ENCODE peak calls at places on chromosomes 2 and 18, in ten cellular contexts. One of them, this sample, is unnamed.

GRCh38 chr18:68791801-68792200 is 6.1 kb upstream of the CCDC102B start:
- DNase-seq in OCI-LY7: no peak
- DNase-seq in stimulated activated CD4-positive, alpha-beta T cell treated with anti-CD3 and anti-CD28 coated beads, Interleukin-12 subunit alpha, Interleukin-12 subunit beta, amount 100 ng/mL, for 4 hours: no peak
- DNase-seq in activated T-helper 1 cell treated with anti-CD3 and anti-CD28 coated beads, Interleukin-12 subunit alpha, Interleukin-12 subunit beta, Interleukin-2, Interleukin-4 antibody, amounts not matched to agents 30 ng/mL and 10 ng/mL and 1 ng/mL, durations not matched to agents 14 hours and 24 hours and 36 hours: no peak
- DNase-seq in GM12865: no peak
- DNase-seq in pons: no peak
- DNase-seq in Daoy: no peak
- DNase-seq in T-helper 9 cell: no peak
- DNase-seq in MCF 10A: no peak
- DNase-seq in retina: no peak
- DNase-seq in this sample: no peak

GRCh38 chr2:54572262-54572635 is 116.1 kb downstream of the SPTBN1 start:
- DNase-seq in OCI-LY7: no peak
- DNase-seq in stimulated activated CD4-positive, alpha-beta T cell treated with anti-CD3 and anti-CD28 coated beads, Interleukin-12 subunit alpha, Interleukin-12 subunit beta, amount 100 ng/mL, for 4 hours: no peak
- DNase-seq in activated T-helper 1 cell treated with anti-CD3 and anti-CD28 coated beads, Interleukin-12 subunit alpha, Interleukin-12 subunit beta, Interleukin-2, Interleukin-4 antibody, amounts not matched to agents 30 ng/mL and 10 ng/mL and 1 ng/mL, durations not matched to agents 14 hours and 24 hours and 36 hours: no peak
- DNase-seq in GM12865: peak
- DNase-seq in pons: no peak
- DNase-seq in Daoy: peak
- DNase-seq in T-helper 9 cell: no peak
- DNase-seq in MCF 10A: peak
- DNase-seq in retina: no peak
- DNase-seq in this sample: no peak

GRCh38 chr2:108330971-108331370 is 42.3 kb downstream of the SULT1C2 start:
- DNase-seq in OCI-LY7: no peak
- DNase-seq in stimulated activated CD4-positive, alpha-beta T cell treated with anti-CD3 and anti-CD28 coated beads, Interleukin-12 subunit alpha, Interleukin-12 subunit beta, amount 100 ng/mL, for 4 hours: no peak
- DNase-seq in activated T-helper 1 cell treated with anti-CD3 and anti-CD28 coated beads, Interleukin-12 subunit alpha, Interleukin-12 subunit beta, Interleukin-2, Interleukin-4 antibody, amounts not matched to agents 30 ng/mL and 10 ng/mL and 1 ng/mL, durations not matched to agents 14 hours and 24 hours and 36 hours: no peak
- DNase-seq in GM12865: no peak
- DNase-seq in pons: no peak
- DNase-seq in Daoy: no peak
- DNase-seq in T-helper 9 cell: no peak
- DNase-seq in MCF 10A: no peak
- DNase-seq in retina: no peak
- DNase-seq in this sample: no peak

GRCh38 chr2:15842771-15843666 is 97.3 kb upstream of the MYCN start:
- DNase-seq in OCI-LY7: no peak
- DNase-seq in stimulated activated CD4-positive, alpha-beta T cell treated with anti-CD3 and anti-CD28 coated beads, Interleukin-12 subunit alpha, Interleukin-12 subunit beta, amount 100 ng/mL, for 4 hours: no peak
- DNase-seq in activated T-helper 1 cell treated with anti-CD3 and anti-CD28 coated beads, Interleukin-12 subunit alpha, Interleukin-12 subunit beta, Interleukin-2, Interleukin-4 antibody, amounts not matched to agents 30 ng/mL and 10 ng/mL and 1 ng/mL, durations not matched to agents 14 hours and 24 hours and 36 hours: no peak
- DNase-seq in GM12865: no peak
- DNase-seq in pons: no peak
- DNase-seq in Daoy: peak
- DNase-seq in T-helper 9 cell: no peak
- DNase-seq in MCF 10A: no peak
- DNase-seq in retina: peak
- DNase-seq in this sample: peak

GRCh38 chr2:222448806-222449205 is 24.5 kb downstream of the SGPP2 start:
- DNase-seq in OCI-LY7: no peak
- DNase-seq in stimulated activated CD4-positive, alpha-beta T cell treated with anti-CD3 and anti-CD28 coated beads, Interleukin-12 subunit alpha, Interleukin-12 subunit beta, amount 100 ng/mL, for 4 hours: no peak
- DNase-seq in activated T-helper 1 cell treated with anti-CD3 and anti-CD28 coated beads, Interleukin-12 subunit alpha, Interleukin-12 subunit beta, Interleukin-2, Interleukin-4 antibody, amounts not matched to agents 30 ng/mL and 10 ng/mL and 1 ng/mL, durations not matched to agents 14 hours and 24 hours and 36 hours: no peak
- DNase-seq in GM12865: no peak
- DNase-seq in pons: no peak
- DNase-seq in Daoy: peak
- DNase-seq in T-helper 9 cell: no peak
- DNase-seq in MCF 10A: peak
- DNase-seq in retina: no peak
- DNase-seq in this sample: peak

GRCh38 chr18:34767601-34768027 is 57.5 kb downstream of the DTNA start:
- DNase-seq in OCI-LY7: no peak
- DNase-seq in stimulated activated CD4-positive, alpha-beta T cell treated with anti-CD3 and anti-CD28 coated beads, Interleukin-12 subunit alpha, Interleukin-12 subunit beta, amount 100 ng/mL, for 4 hours: no peak
- DNase-seq in activated T-helper 1 cell treated with anti-CD3 and anti-CD28 coated beads, Interleukin-12 subunit alpha, Interleukin-12 subunit beta, Interleukin-2, Interleukin-4 antibody, amounts not matched to agents 30 ng/mL and 10 ng/mL and 1 ng/mL, durations not matched to agents 14 hours and 24 hours and 36 hours: no peak
- DNase-seq in GM12865: peak
- DNase-seq in pons: no peak
- DNase-seq in Daoy: peak
- DNase-seq in T-helper 9 cell: no peak
- DNase-seq in MCF 10A: peak
- DNase-seq in retina: no peak
- DNase-seq in this sample: no peak

GRCh38 chr2:20424300-20425290 is 22.3 kb upstream of the RHOB start:
- DNase-seq in OCI-LY7: peak
- DNase-seq in stimulated activated CD4-positive, alpha-beta T cell treated with anti-CD3 and anti-CD28 coated beads, Interleukin-12 subunit alpha, Interleukin-12 subunit beta, amount 100 ng/mL, for 4 hours: no peak
- DNase-seq in activated T-helper 1 cell treated with anti-CD3 and anti-CD28 coated beads, Interleukin-12 subunit alpha, Interleukin-12 subunit beta, Interleukin-2, Interleukin-4 antibody, amounts not matched to agents 30 ng/mL and 10 ng/mL and 1 ng/mL, durations not matched to agents 14 hours and 24 hours and 36 hours: no peak
- DNase-seq in GM12865: peak
- DNase-seq in pons: peak
- DNase-seq in Daoy: peak
- DNase-seq in T-helper 9 cell: no peak
- DNase-seq in MCF 10A: peak
- DNase-seq in retina: no peak
- DNase-seq in this sample: peak

GRCh38 chr2:224268441-224268840 is 133.5 kb downstream of the FAM124B start:
- DNase-seq in OCI-LY7: no peak
- DNase-seq in stimulated activated CD4-positive, alpha-beta T cell treated with anti-CD3 and anti-CD28 coated beads, Interleukin-12 subunit alpha, Interleukin-12 subunit beta, amount 100 ng/mL, for 4 hours: no peak
- DNase-seq in activated T-helper 1 cell treated with anti-CD3 and anti-CD28 coated beads, Interleukin-12 subunit alpha, Interleukin-12 subunit beta, Interleukin-2, Interleukin-4 antibody, amounts not matched to agents 30 ng/mL and 10 ng/mL and 1 ng/mL, durations not matched to agents 14 hours and 24 hours and 36 hours: no peak
- DNase-seq in GM12865: no peak
- DNase-seq in pons: no peak
- DNase-seq in Daoy: peak
- DNase-seq in T-helper 9 cell: no peak
- DNase-seq in MCF 10A: peak
- DNase-seq in retina: no peak
- DNase-seq in this sample: no peak

GRCh38 chr2:231890896-231891513 is 35.2 kb downstream of the NPPC start:
- DNase-seq in OCI-LY7: no peak
- DNase-seq in stimulated activated CD4-positive, alpha-beta T cell treated with anti-CD3 and anti-CD28 coated beads, Interleukin-12 subunit alpha, Interleukin-12 subunit beta, amount 100 ng/mL, for 4 hours: no peak
- DNase-seq in activated T-helper 1 cell treated with anti-CD3 and anti-CD28 coated beads, Interleukin-12 subunit alpha, Interleukin-12 subunit beta, Interleukin-2, Interleukin-4 antibody, amounts not matched to agents 30 ng/mL and 10 ng/mL and 1 ng/mL, durations not matched to agents 14 hours and 24 hours and 36 hours: no peak
- DNase-seq in GM12865: no peak
- DNase-seq in pons: no peak
- DNase-seq in Daoy: no peak
- DNase-seq in T-helper 9 cell: no peak
- DNase-seq in MCF 10A: peak
- DNase-seq in retina: no peak
- DNase-seq in this sample: no peak

GRCh38 chr2:26969089-26969844 is 1.2 kb upstream of the MAPRE3 start:
- DNase-seq in OCI-LY7: no peak
- DNase-seq in stimulated activated CD4-positive, alpha-beta T cell treated with anti-CD3 and anti-CD28 coated beads, Interleukin-12 subunit alpha, Interleukin-12 subunit beta, amount 100 ng/mL, for 4 hours: no peak
- DNase-seq in activated T-helper 1 cell treated with anti-CD3 and anti-CD28 coated beads, Interleukin-12 subunit alpha, Interleukin-12 subunit beta, Interleukin-2, Interleukin-4 antibody, amounts not matched to agents 30 ng/mL and 10 ng/mL and 1 ng/mL, durations not matched to agents 14 hours and 24 hours and 36 hours: no peak
- DNase-seq in GM12865: no peak
- DNase-seq in pons: no peak
- DNase-seq in Daoy: peak
- DNase-seq in T-helper 9 cell: no peak
- DNase-seq in MCF 10A: no peak
- DNase-seq in retina: no peak
- DNase-seq in this sample: no peak

GRCh38 chr2:23207871-23208270 is 177.1 kb upstream of the KLHL29 start:
- DNase-seq in OCI-LY7: no peak
- DNase-seq in stimulated activated CD4-positive, alpha-beta T cell treated with anti-CD3 and anti-CD28 coated beads, Interleukin-12 subunit alpha, Interleukin-12 subunit beta, amount 100 ng/mL, for 4 hours: no peak
- DNase-seq in activated T-helper 1 cell treated with anti-CD3 and anti-CD28 coated beads, Interleukin-12 subunit alpha, Interleukin-12 subunit beta, Interleukin-2, Interleukin-4 antibody, amounts not matched to agents 30 ng/mL and 10 ng/mL and 1 ng/mL, durations not matched to agents 14 hours and 24 hours and 36 hours: no peak
- DNase-seq in GM12865: no peak
- DNase-seq in pons: no peak
- DNase-seq in Daoy: no peak
- DNase-seq in T-helper 9 cell: no peak
- DNase-seq in MCF 10A: no peak
- DNase-seq in retina: no peak
- DNase-seq in this sample: no peak

GRCh38 chr2:173898178-173898668 is 67.0 kb downstream of the SP3 start:
- DNase-seq in OCI-LY7: peak
- DNase-seq in stimulated activated CD4-positive, alpha-beta T cell treated with anti-CD3 and anti-CD28 coated beads, Interleukin-12 subunit alpha, Interleukin-12 subunit beta, amount 100 ng/mL, for 4 hours: no peak
- DNase-seq in activated T-helper 1 cell treated with anti-CD3 and anti-CD28 coated beads, Interleukin-12 subunit alpha, Interleukin-12 subunit beta, Interleukin-2, Interleukin-4 antibody, amounts not matched to agents 30 ng/mL and 10 ng/mL and 1 ng/mL, durations not matched to agents 14 hours and 24 hours and 36 hours: no peak
- DNase-seq in GM12865: peak
- DNase-seq in pons: peak
- DNase-seq in Daoy: no peak
- DNase-seq in T-helper 9 cell: no peak
- DNase-seq in MCF 10A: no peak
- DNase-seq in retina: no peak
- DNase-seq in this sample: no peak

GRCh38 chr2:217897816-217898806 is 104.7 kb downstream of the TNS1 start:
- DNase-seq in OCI-LY7: no peak
- DNase-seq in stimulated activated CD4-positive, alpha-beta T cell treated with anti-CD3 and anti-CD28 coated beads, Interleukin-12 subunit alpha, Interleukin-12 subunit beta, amount 100 ng/mL, for 4 hours: no peak
- DNase-seq in activated T-helper 1 cell treated with anti-CD3 and anti-CD28 coated beads, Interleukin-12 subunit alpha, Interleukin-12 subunit beta, Interleukin-2, Interleukin-4 antibody, amounts not matched to agents 30 ng/mL and 10 ng/mL and 1 ng/mL, durations not matched to agents 14 hours and 24 hours and 36 hours: no peak
- DNase-seq in GM12865: no peak
- DNase-seq in pons: peak
- DNase-seq in Daoy: no peak
- DNase-seq in T-helper 9 cell: no peak
- DNase-seq in MCF 10A: no peak
- DNase-seq in retina: no peak
- DNase-seq in this sample: no peak

GRCh38 chr2:176553685-176554106 is 284.5 kb downstream of the MTX2 start:
- DNase-seq in OCI-LY7: peak
- DNase-seq in stimulated activated CD4-positive, alpha-beta T cell treated with anti-CD3 and anti-CD28 coated beads, Interleukin-12 subunit alpha, Interleukin-12 subunit beta, amount 100 ng/mL, for 4 hours: peak
- DNase-seq in activated T-helper 1 cell treated with anti-CD3 and anti-CD28 coated beads, Interleukin-12 subunit alpha, Interleukin-12 subunit beta, Interleukin-2, Interleukin-4 antibody, amounts not matched to agents 30 ng/mL and 10 ng/mL and 1 ng/mL, durations not matched to agents 14 hours and 24 hours and 36 hours: no peak
- DNase-seq in GM12865: peak
- DNase-seq in pons: peak
- DNase-seq in Daoy: peak
- DNase-seq in T-helper 9 cell: peak
- DNase-seq in MCF 10A: peak
- DNase-seq in retina: peak
- DNase-seq in this sample: peak

GRCh38 chr2:12424820-12425219 is 291.9 kb upstream of the TRIB2 start:
- DNase-seq in OCI-LY7: no peak
- DNase-seq in stimulated activated CD4-positive, alpha-beta T cell treated with anti-CD3 and anti-CD28 coated beads, Interleukin-12 subunit alpha, Interleukin-12 subunit beta, amount 100 ng/mL, for 4 hours: no peak
- DNase-seq in activated T-helper 1 cell treated with anti-CD3 and anti-CD28 coated beads, Interleukin-12 subunit alpha, Interleukin-12 subunit beta, Interleukin-2, Interleukin-4 antibody, amounts not matched to agents 30 ng/mL and 10 ng/mL and 1 ng/mL, durations not matched to agents 14 hours and 24 hours and 36 hours: no peak
- DNase-seq in GM12865: no peak
- DNase-seq in pons: peak
- DNase-seq in Daoy: no peak
- DNase-seq in T-helper 9 cell: no peak
- DNase-seq in MCF 10A: no peak
- DNase-seq in retina: no peak
- DNase-seq in this sample: no peak

GRCh38 chr2:88574445-88574844 is 52.8 kb downstream of the EIF2AK3 start:
- DNase-seq in OCI-LY7: no peak
- DNase-seq in stimulated activated CD4-positive, alpha-beta T cell treated with anti-CD3 and anti-CD28 coated beads, Interleukin-12 subunit alpha, Interleukin-12 subunit beta, amount 100 ng/mL, for 4 hours: no peak
- DNase-seq in activated T-helper 1 cell treated with anti-CD3 and anti-CD28 coated beads, Interleukin-12 subunit alpha, Interleukin-12 subunit beta, Interleukin-2, Interleukin-4 antibody, amounts not matched to agents 30 ng/mL and 10 ng/mL and 1 ng/mL, durations not matched to agents 14 hours and 24 hours and 36 hours: peak
- DNase-seq in GM12865: peak
- DNase-seq in pons: no peak
- DNase-seq in Daoy: no peak
- DNase-seq in T-helper 9 cell: no peak
- DNase-seq in MCF 10A: no peak
- DNase-seq in retina: no peak
- DNase-seq in this sample: no peak

GRCh38 chr2:197500503-197501179 is 462 bp downstream of the HSPE1 start:
- DNase-seq in OCI-LY7: peak
- DNase-seq in stimulated activated CD4-positive, alpha-beta T cell treated with anti-CD3 and anti-CD28 coated beads, Interleukin-12 subunit alpha, Interleukin-12 subunit beta, amount 100 ng/mL, for 4 hours: no peak
- DNase-seq in activated T-helper 1 cell treated with anti-CD3 and anti-CD28 coated beads, Interleukin-12 subunit alpha, Interleukin-12 subunit beta, Interleukin-2, Interleukin-4 antibody, amounts not matched to agents 30 ng/mL and 10 ng/mL and 1 ng/mL, durations not matched to agents 14 hours and 24 hours and 36 hours: no peak
- DNase-seq in GM12865: peak
- DNase-seq in pons: peak
- DNase-seq in Daoy: no peak
- DNase-seq in T-helper 9 cell: no peak
- DNase-seq in MCF 10A: peak
- DNase-seq in retina: no peak
- DNase-seq in this sample: no peak

GRCh38 chr2:2744958-2745715 is 414.1 kb upstream of the MYT1L start:
- DNase-seq in OCI-LY7: no peak
- DNase-seq in stimulated activated CD4-positive, alpha-beta T cell treated with anti-CD3 and anti-CD28 coated beads, Interleukin-12 subunit alpha, Interleukin-12 subunit beta, amount 100 ng/mL, for 4 hours: no peak
- DNase-seq in activated T-helper 1 cell treated with anti-CD3 and anti-CD28 coated beads, Interleukin-12 subunit alpha, Interleukin-12 subunit beta, Interleukin-2, Interleukin-4 antibody, amounts not matched to agents 30 ng/mL and 10 ng/mL and 1 ng/mL, durations not matched to agents 14 hours and 24 hours and 36 hours: no peak
- DNase-seq in GM12865: no peak
- DNase-seq in pons: no peak
- DNase-seq in Daoy: no peak
- DNase-seq in T-helper 9 cell: no peak
- DNase-seq in MCF 10A: no peak
- DNase-seq in retina: no peak
- DNase-seq in this sample: no peak

GRCh38 chr2:75153221-75153620 is 46.1 kb downstream of the TACR1 start:
- DNase-seq in OCI-LY7: no peak
- DNase-seq in stimulated activated CD4-positive, alpha-beta T cell treated with anti-CD3 and anti-CD28 coated beads, Interleukin-12 subunit alpha, Interleukin-12 subunit beta, amount 100 ng/mL, for 4 hours: no peak
- DNase-seq in activated T-helper 1 cell treated with anti-CD3 and anti-CD28 coated beads, Interleukin-12 subunit alpha, Interleukin-12 subunit beta, Interleukin-2, Interleukin-4 antibody, amounts not matched to agents 30 ng/mL and 10 ng/mL and 1 ng/mL, durations not matched to agents 14 hours and 24 hours and 36 hours: no peak
- DNase-seq in GM12865: no peak
- DNase-seq in pons: no peak
- DNase-seq in Daoy: no peak
- DNase-seq in T-helper 9 cell: no peak
- DNase-seq in MCF 10A: no peak
- DNase-seq in retina: no peak
- DNase-seq in this sample: no peak

GRCh38 chr2:108614043-108614435 is 79.8 kb downstream of the LIMS1 start:
- DNase-seq in OCI-LY7: no peak
- DNase-seq in stimulated activated CD4-positive, alpha-beta T cell treated with anti-CD3 and anti-CD28 coated beads, Interleukin-12 subunit alpha, Interleukin-12 subunit beta, amount 100 ng/mL, for 4 hours: no peak
- DNase-seq in activated T-helper 1 cell treated with anti-CD3 and anti-CD28 coated beads, Interleukin-12 subunit alpha, Interleukin-12 subunit beta, Interleukin-2, Interleukin-4 antibody, amounts not matched to agents 30 ng/mL and 10 ng/mL and 1 ng/mL, durations not matched to agents 14 hours and 24 hours and 36 hours: no peak
- DNase-seq in GM12865: no peak
- DNase-seq in pons: no peak
- DNase-seq in Daoy: no peak
- DNase-seq in T-helper 9 cell: no peak
- DNase-seq in MCF 10A: no peak
- DNase-seq in retina: no peak
- DNase-seq in this sample: no peak

GRCh38 chr2:134120160-134120717 is 133.6 kb upstream of the MGAT5 start:
- DNase-seq in OCI-LY7: no peak
- DNase-seq in stimulated activated CD4-positive, alpha-beta T cell treated with anti-CD3 and anti-CD28 coated beads, Interleukin-12 subunit alpha, Interleukin-12 subunit beta, amount 100 ng/mL, for 4 hours: no peak
- DNase-seq in activated T-helper 1 cell treated with anti-CD3 and anti-CD28 coated beads, Interleukin-12 subunit alpha, Interleukin-12 subunit beta, Interleukin-2, Interleukin-4 antibody, amounts not matched to agents 30 ng/mL and 10 ng/mL and 1 ng/mL, durations not matched to agents 14 hours and 24 hours and 36 hours: no peak
- DNase-seq in GM12865: peak
- DNase-seq in pons: no peak
- DNase-seq in Daoy: peak
- DNase-seq in T-helper 9 cell: peak
- DNase-seq in MCF 10A: no peak
- DNase-seq in retina: peak
- DNase-seq in this sample: peak

GRCh38 chr18:62329676-62330454 is 4.8 kb downstream of the TNFRSF11A start:
- DNase-seq in OCI-LY7: no peak
- DNase-seq in stimulated activated CD4-positive, alpha-beta T cell treated with anti-CD3 and anti-CD28 coated beads, Interleukin-12 subunit alpha, Interleukin-12 subunit beta, amount 100 ng/mL, for 4 hours: no peak
- DNase-seq in activated T-helper 1 cell treated with anti-CD3 and anti-CD28 coated beads, Interleukin-12 subunit alpha, Interleukin-12 subunit beta, Interleukin-2, Interleukin-4 antibody, amounts not matched to agents 30 ng/mL and 10 ng/mL and 1 ng/mL, durations not matched to agents 14 hours and 24 hours and 36 hours: no peak
- DNase-seq in GM12865: peak
- DNase-seq in pons: no peak
- DNase-seq in Daoy: peak
- DNase-seq in T-helper 9 cell: no peak
- DNase-seq in MCF 10A: peak
- DNase-seq in retina: no peak
- DNase-seq in this sample: no peak

GRCh38 chr2:16824472-16824871 is 158.8 kb upstream of the CYRIA start:
- DNase-seq in OCI-LY7: no peak
- DNase-seq in stimulated activated CD4-positive, alpha-beta T cell treated with anti-CD3 and anti-CD28 coated beads, Interleukin-12 subunit alpha, Interleukin-12 subunit beta, amount 100 ng/mL, for 4 hours: no peak
- DNase-seq in activated T-helper 1 cell treated with anti-CD3 and anti-CD28 coated beads, Interleukin-12 subunit alpha, Interleukin-12 subunit beta, Interleukin-2, Interleukin-4 antibody, amounts not matched to agents 30 ng/mL and 10 ng/mL and 1 ng/mL, durations not matched to agents 14 hours and 24 hours and 36 hours: no peak
- DNase-seq in GM12865: no peak
- DNase-seq in pons: no peak
- DNase-seq in Daoy: no peak
- DNase-seq in T-helper 9 cell: no peak
- DNase-seq in MCF 10A: peak
- DNase-seq in retina: no peak
- DNase-seq in this sample: no peak

GRCh38 chr2:37471994-37472393 is 127.6 kb downstream of the QPCT start:
- DNase-seq in OCI-LY7: no peak
- DNase-seq in stimulated activated CD4-positive, alpha-beta T cell treated with anti-CD3 and anti-CD28 coated beads, Interleukin-12 subunit alpha, Interleukin-12 subunit beta, amount 100 ng/mL, for 4 hours: no peak
- DNase-seq in activated T-helper 1 cell treated with anti-CD3 and anti-CD28 coated beads, Interleukin-12 subunit alpha, Interleukin-12 subunit beta, Interleukin-2, Interleukin-4 antibody, amounts not matched to agents 30 ng/mL and 10 ng/mL and 1 ng/mL, durations not matched to agents 14 hours and 24 hours and 36 hours: no peak
- DNase-seq in GM12865: no peak
- DNase-seq in pons: no peak
- DNase-seq in Daoy: peak
- DNase-seq in T-helper 9 cell: no peak
- DNase-seq in MCF 10A: peak
- DNase-seq in retina: no peak
- DNase-seq in this sample: no peak

GRCh38 chr2:68946117-68946516 is 6.6 kb downstream of the GKN2 start:
- DNase-seq in OCI-LY7: no peak
- DNase-seq in stimulated activated CD4-positive, alpha-beta T cell treated with anti-CD3 and anti-CD28 coated beads, Interleukin-12 subunit alpha, Interleukin-12 subunit beta, amount 100 ng/mL, for 4 hours: no peak
- DNase-seq in activated T-helper 1 cell treated with anti-CD3 and anti-CD28 coated beads, Interleukin-12 subunit alpha, Interleukin-12 subunit beta, Interleukin-2, Interleukin-4 antibody, amounts not matched to agents 30 ng/mL and 10 ng/mL and 1 ng/mL, durations not matched to agents 14 hours and 24 hours and 36 hours: no peak
- DNase-seq in GM12865: no peak
- DNase-seq in pons: no peak
- DNase-seq in Daoy: no peak
- DNase-seq in T-helper 9 cell: no peak
- DNase-seq in MCF 10A: no peak
- DNase-seq in retina: no peak
- DNase-seq in this sample: no peak

GRCh38 chr2:74461187-74462053 is 3.2 kb downstream of the WBP1 start:
- DNase-seq in OCI-LY7: peak
- DNase-seq in stimulated activated CD4-positive, alpha-beta T cell treated with anti-CD3 and anti-CD28 coated beads, Interleukin-12 subunit alpha, Interleukin-12 subunit beta, amount 100 ng/mL, for 4 hours: no peak
- DNase-seq in activated T-helper 1 cell treated with anti-CD3 and anti-CD28 coated beads, Interleukin-12 subunit alpha, Interleukin-12 subunit beta, Interleukin-2, Interleukin-4 antibody, amounts not matched to agents 30 ng/mL and 10 ng/mL and 1 ng/mL, durations not matched to agents 14 hours and 24 hours and 36 hours: no peak
- DNase-seq in GM12865: no peak
- DNase-seq in pons: no peak
- DNase-seq in Daoy: no peak
- DNase-seq in T-helper 9 cell: no peak
- DNase-seq in MCF 10A: no peak
- DNase-seq in retina: no peak
- DNase-seq in this sample: no peak

GRCh38 chr2:1047485-1047884 is 96.8 kb downstream of the SNTG2 start:
- DNase-seq in OCI-LY7: peak
- DNase-seq in stimulated activated CD4-positive, alpha-beta T cell treated with anti-CD3 and anti-CD28 coated beads, Interleukin-12 subunit alpha, Interleukin-12 subunit beta, amount 100 ng/mL, for 4 hours: no peak
- DNase-seq in activated T-helper 1 cell treated with anti-CD3 and anti-CD28 coated beads, Interleukin-12 subunit alpha, Interleukin-12 subunit beta, Interleukin-2, Interleukin-4 antibody, amounts not matched to agents 30 ng/mL and 10 ng/mL and 1 ng/mL, durations not matched to agents 14 hours and 24 hours and 36 hours: no peak
- DNase-seq in GM12865: no peak
- DNase-seq in pons: no peak
- DNase-seq in Daoy: no peak
- DNase-seq in T-helper 9 cell: no peak
- DNase-seq in MCF 10A: no peak
- DNase-seq in retina: no peak
- DNase-seq in this sample: peak

GRCh38 chr2:12882393-12882792 is 165.7 kb downstream of the TRIB2 start:
- DNase-seq in OCI-LY7: no peak
- DNase-seq in stimulated activated CD4-positive, alpha-beta T cell treated with anti-CD3 and anti-CD28 coated beads, Interleukin-12 subunit alpha, Interleukin-12 subunit beta, amount 100 ng/mL, for 4 hours: no peak
- DNase-seq in activated T-helper 1 cell treated with anti-CD3 and anti-CD28 coated beads, Interleukin-12 subunit alpha, Interleukin-12 subunit beta, Interleukin-2, Interleukin-4 antibody, amounts not matched to agents 30 ng/mL and 10 ng/mL and 1 ng/mL, durations not matched to agents 14 hours and 24 hours and 36 hours: no peak
- DNase-seq in GM12865: no peak
- DNase-seq in pons: no peak
- DNase-seq in Daoy: no peak
- DNase-seq in T-helper 9 cell: no peak
- DNase-seq in MCF 10A: no peak
- DNase-seq in retina: no peak
- DNase-seq in this sample: no peak

This sample was measured in SJCRH30.